ENCODE peak calls at places on chromosomes 11 and 22, in eight cellular contexts. V is aorta; I is left ventricle myocardium inferior; S is sigmoid colon; Z is transverse colon; D is CD4-positive, CD25-positive, alpha-beta regulatory T cell; J is astrocyte; U is BE2C. Q is an unnamed sample.

GRCh38 chr22:23431337-23432072 is 148.6 kb downstream of the IGLL1 start:
- DNase-seq in V (no peak), I (no peak), S (no peak), Z (no peak), D (no peak), J (no peak), U (no peak), Q (no peak)

GRCh38 chr11:3030289-3031070 is 26.7 kb downstream of the CARS1 start:
- DNase-seq in V (no peak), I (peak; percentile 12), S (no peak), Z (no peak), D (no peak), J (no peak), U (no peak), Q (no peak)

GRCh38 chr22:50713571-50714056 is 24.4 kb upstream of the ACR start:
- DNase-seq in V (peak; percentile 43), I (peak; percentile 15), S (peak; percentile 62), Z (no peak), D (no peak), J (no peak), U (no peak), Q (no peak)

GRCh38 chr22:17774206-17774927 is at the start of gene BID:
- DNase-seq in V (peak; percentile 87), I (peak; percentile 68), S (no peak), Z (peak; percentile 75), D (peak; percentile 51), J (no peak), U (peak; percentile 51), Q (peak; percentile 40)

GRCh38 chr11:14974723-14975587 is 2.8 kb upstream of the CALCA start:
- DNase-seq in V (peak; percentile 81), I (peak; percentile 22), S (no peak), Z (peak; percentile 47), D (no peak), J (peak; percentile 11), U (peak; percentile 39), Q (peak; percentile 86)

GRCh38 chr11:70141490-70142014 is 61.5 kb upstream of the FADD start:
- DNase-seq in V (no peak), I (no peak), S (no peak), Z (no peak), D (no peak), J (no peak), U (peak; percentile 40), Q (no peak)

GRCh38 chr22:44231229-44231628 is 50.5 kb downstream of the PARVG start:
- DNase-seq in V (no peak), I (no peak), S (no peak), Z (no peak), D (no peak), J (no peak), U (no peak), Q (no peak)

GRCh38 chr22:44680481-44680894 is 21.5 kb upstream of the PRR5 start:
- DNase-seq in V (no peak), I (no peak), S (no peak), Z (no peak), D (no peak), J (no peak), U (peak; percentile 66), Q (no peak)

GRCh38 chr11:36165638-36166389 is 123.4 kb downstream of the COMMD9 start:
- DNase-seq in V (no peak), I (no peak), S (no peak), Z (no peak), D (no peak), J (no peak), U (peak; percentile 25), Q (no peak)

GRCh38 chr11:130897262-130898182 is 18.8 kb downstream of the SNX19 start:
- DNase-seq in V (peak; percentile 94), I (peak; percentile 69), S (peak; percentile 96), Z (peak; percentile 57), D (no peak), J (peak; percentile 99), U (no peak), Q (no peak)

GRCh38 chr22:37681556-37682049 is 4.5 kb upstream of the NOL12 start:
- DNase-seq in V (peak; percentile 89), I (peak; percentile 61), S (peak; percentile 90), Z (peak; percentile 87), D (peak; percentile 62), J (peak; percentile 49), U (peak; percentile 81), Q (peak; percentile 91)

GRCh38 chr11:2706321-2706720 is 6.5 kb upstream of the KCNQ1OT1 start:
- DNase-seq in V (no peak), I (no peak), S (no peak), Z (no peak), D (no peak), J (no peak), U (no peak), Q (no peak)

GRCh38 chr22:47240116-47240515 is 477.7 kb downstream of the TBC1D22A start:
- DNase-seq in V (no peak), I (no peak), S (no peak), Z (no peak), D (no peak), J (no peak), U (no peak), Q (no peak)

GRCh38 chr22:39713799-39714290 is 143.3 kb downstream of the CACNA1I start:
- DNase-seq in V (peak; percentile 35), I (no peak), S (no peak), Z (no peak), D (no peak), J (no peak), U (no peak), Q (no peak)

GRCh38 chr11:14768789-14769188 is 123.2 kb downstream of the CYP2R1 start:
- DNase-seq in V (no peak), I (no peak), S (no peak), Z (no peak), D (no peak), J (no peak), U (no peak), Q (no peak)

GRCh38 chr22:44441401-44442185 is 56.4 kb downstream of the RTL6 start:
- DNase-seq in V (no peak), I (no peak), S (peak; percentile 42), Z (no peak), D (no peak), J (no peak), U (no peak), Q (no peak)

GRCh38 chr22:30285176-30285845 is 4.0 kb downstream of the CASTOR1 start:
- DNase-seq in V (no peak), I (no peak), S (no peak), Z (no peak), D (no peak), J (no peak), U (no peak), Q (no peak)

GRCh38 chr11:63913866-63914830 is 2.8 kb downstream of the RCOR2 start:
- DNase-seq in V (no peak), I (no peak), S (no peak), Z (no peak), D (no peak), J (no peak), U (no peak), Q (no peak)

GRCh38 chr11:117908261-117908895 is 20.8 kb downstream of the TMPRSS13 start:
- DNase-seq in V (no peak), I (no peak), S (peak; percentile 53), Z (no peak), D (no peak), J (no peak), U (no peak), Q (no peak)

GRCh38 chr11:34053161-34053686 is 1.7 kb downstream of the CAPRIN1 start:
- DNase-seq in V (peak; percentile 90), I (peak; percentile 72), S (peak; percentile 86), Z (peak; percentile 83), D (peak; percentile 70), J (peak; percentile 55), U (peak; percentile 69), Q (peak; percentile 78)
- H3K4me1 ChIP-seq in V (no peaks in the 10 kb centered on the region), I (peaks cover 71% of the 10 kb centered on the region), S (no peaks in the 10 kb centered on the region), Z (peaks cover 49% of the 10 kb centered on the region), D (peaks cover 60% of the 10 kb centered on the region), J (peaks cover 9% of the 10 kb centered on the region), U (no peaks in the 10 kb centered on the region), Q (peaks cover 40% of the 10 kb centered on the region)

GRCh38 chr11:67289651-67290479 is 762 bp downstream of the ANKRD13D start:
- DNase-seq in V (peak; percentile 78), I (peak; percentile 35), S (peak; percentile 74), Z (no peak), D (no peak), J (no peak), U (no peak), Q (peak; percentile 43)

GRCh38 chr11:67287355-67288197 is 1.5 kb upstream of the ANKRD13D start:
- DNase-seq in V (peak; percentile 72), I (peak; percentile 13), S (peak; percentile 59), Z (no peak), D (no peak), J (no peak), U (no peak), Q (no peak)

GRCh38 chr11:67288198-67288451 is 978 bp upstream of the ANKRD13D start:
- DNase-seq in V (no peak), I (no peak), S (no peak), Z (no peak), D (no peak), J (no peak), U (no peak), Q (no peak)

GRCh38 chr11:67289226-67289650 is at the start of gene ANKRD13D:
- DNase-seq in V (no peak), I (no peak), S (peak; percentile 73), Z (no peak), D (no peak), J (no peak), U (no peak), Q (no peak)

GRCh38 chr11:67288452-67289225 is 464 bp upstream of the ANKRD13D start:
- DNase-seq in V (peak; percentile 95), I (peak; percentile 90), S (peak; percentile 96), Z (peak; percentile 92), D (peak; percentile 84), J (peak; percentile 80), U (peak; percentile 96), Q (peak; percentile 91)
- H3K4me1 ChIP-seq in V (no peaks in the 10 kb centered on the region), I (peaks cover 56% of the 10 kb centered on the region), S (no peaks in the 10 kb centered on the region), Z (peaks cover 31% of the 10 kb centered on the region), D (peaks cover 73% of the 10 kb centered on the region), J (peaks cover 36% of the 10 kb centered on the region), U (peaks cover 10% of the 10 kb centered on the region), Q (peaks cover 10% of the 10 kb centered on the region)

GRCh38 chr22:21948824-21949568 is 3.7 kb downstream of the PPM1F start:
- DNase-seq in V (no peak), I (no peak), S (no peak), Z (no peak), D (no peak), J (no peak), U (no peak), Q (no peak)
- H3K4me1 ChIP-seq in V (no peaks in the 10 kb centered on the region), I (peaks cover 89% of the 10 kb centered on the region), S (no peaks in the 10 kb centered on the region), Z (peaks cover 21% of the 10 kb centered on the region), D (peaks cover 14% of the 10 kb centered on the region), J (peaks cover 21% of the 10 kb centered on the region), U (peaks cover 2% of the 10 kb centered on the region), Q (peaks cover 12% of the 10 kb centered on the region)

GRCh38 chr11:83162377-83162776 is 5.4 kb downstream of the PCF11 start:
- DNase-seq in V (no peak), I (no peak), S (no peak), Z (no peak), D (no peak), J (no peak), U (no peak), Q (no peak)
- H3K4me1 ChIP-seq in V (no peaks in the 10 kb centered on the region), I (peaks cover 84% of the 10 kb centered on the region), S (no peaks in the 10 kb centered on the region), Z (peaks cover 31% of the 10 kb centered on the region), D (peaks cover 45% of the 10 kb centered on the region), J (peaks cover 12% of the 10 kb centered on the region), U (no peaks in the 10 kb centered on the region), Q (peaks cover 8% of the 10 kb centered on the region)

Q was measured in GM23338.